ENCODE peak calls at places on chromosome 18, in nine cellular contexts. S is heart right ventricle, X is retinal pigment epithelial cell, G is fibroblast of lung, V is coronary artery, A is adrenal gland, D is endothelial cell of umbilical vein, N is uterus, M is sigmoid colon. R is an unnamed sample.

GRCh38 chr18:4356929-4357328 is 98.2 kb downstream of the DLGAP1 start:
- DNase-seq in N (no peak), G (no peak), D (no peak), V (no peak), A (no peak), M (no peak), X (no peak), S (no peak), R (no peak)

GRCh38 chr18:26436176-26437031 is 111.9 kb downstream of the KCTD1 start:
- DNase-seq in A (no peak), S (no peak), G (peak), V (no peak), D (no peak), X (no peak), M (no peak), N (no peak), R (peak)

GRCh38 chr18:59848002-59848401 is 51.8 kb upstream of the PMAIP1 start:
- DNase-seq in G (no peak), D (no peak), N (no peak), S (no peak), V (no peak), X (no peak), A (no peak), M (no peak), R (no peak)

GRCh38 chr18:68797901-68798300 is at the start of gene CCDC102B:
- DNase-seq in N (no peak), V (no peak), D (peak), M (no peak), A (no peak), G (peak), X (no peak), S (no peak), R (peak)

GRCh38 chr18:31246460-31246859 is 71.5 kb upstream of the DSG1 start:
- DNase-seq in D (no peak), S (no peak), V (no peak), X (no peak), M (no peak), N (no peak), G (no peak), A (no peak), R (no peak)

GRCh38 chr18:42413870-42414269 is 458.8 kb downstream of the PIK3C3 start:
- DNase-seq in S (no peak), X (no peak), M (no peak), A (no peak), V (no peak), G (peak), N (no peak), D (no peak), R (no peak)

GRCh38 chr18:10465157-10465990 is 10.9 kb downstream of the APCDD1 start:
- DNase-seq in N (no peak), X (no peak), S (no peak), M (no peak), V (no peak), G (no peak), D (no peak), A (no peak), R (no peak)

GRCh38 chr18:37393221-37393828 is 172.3 kb downstream of the CELF4 start:
- DNase-seq in D (no peak), G (no peak), M (no peak), X (no peak), A (no peak), S (no peak), V (no peak), N (no peak), R (no peak)

GRCh38 chr18:58580623-58581022 is 48.3 kb downstream of the ALPK2 start:
- DNase-seq in S (no peak), A (no peak), X (no peak), G (peak), M (no peak), N (no peak), V (no peak), D (no peak), R (peak)

GRCh38 chr18:27175914-27176313 is 9.2 kb downstream of the CHST9 start:
- DNase-seq in D (no peak), X (no peak), G (no peak), V (no peak), A (no peak), N (no peak), S (no peak), M (no peak), R (no peak)

GRCh38 chr18:63700501-63700900 is 2.3 kb upstream of the SERPINB11 start:
- DNase-seq in X (no peak), G (no peak), M (no peak), S (no peak), A (no peak), V (no peak), N (no peak), D (no peak), R (no peak)

GRCh38 chr18:48667276-48668254 is 128.7 kb downstream of the CTIF start:
- DNase-seq in M (no peak), D (no peak), X (no peak), V (no peak), N (no peak), A (peak), G (peak), S (no peak), R (no peak)
- TF ChIP-seq CTCF in M (no peak), D (peak), X (peak), V (no peak), N (no peak), A (peak), G (no peak), S (peak), R (peak)

DNA sequence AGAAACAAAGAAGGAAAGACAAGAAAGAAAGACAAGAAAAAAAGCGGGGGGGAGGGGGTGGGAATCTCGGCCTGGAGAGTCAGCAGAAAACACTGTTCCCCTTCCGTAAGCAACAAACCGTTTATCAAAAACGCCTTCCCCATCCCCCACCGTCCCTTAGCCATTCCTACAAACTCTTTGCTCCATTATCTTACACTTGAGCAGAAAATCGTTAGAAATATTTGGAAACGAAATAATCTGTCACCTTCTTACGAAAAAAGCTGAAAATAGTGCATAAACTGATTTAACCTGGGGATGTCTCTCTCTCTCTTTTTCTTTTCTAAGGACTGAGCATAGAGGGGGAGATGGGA is 3.2 kb downstream of the PTGR3 start:
- DNase-seq in V (no peak), N (no peak), M (no peak), A (no peak), D (no peak), X (no peak), S (no peak), G (no peak), R (no peak)
- H3K4me3 ChIP-seq in V (no peak), N (peak), M (peak), A (peak), D (no peak), X (peak), S (no peak), G (peak), R (peak)

GRCh38 chr18:50350699-50351098 is 24.1 kb upstream of the SKA1 start:
- DNase-seq in S (no peak), X (no peak), N (no peak), A (no peak), D (no peak), G (no peak), V (no peak), M (no peak), R (no peak)

GRCh38 chr18:50359806-50360205 is 15.0 kb upstream of the SKA1 start:
- DNase-seq in A (no peak), N (no peak), V (no peak), X (no peak), D (no peak), S (no peak), M (no peak), G (no peak), R (no peak)

GRCh38 chr18:50358844-50359243 is 16.0 kb upstream of the SKA1 start:
- DNase-seq in A (no peak), S (no peak), X (no peak), M (no peak), N (no peak), V (no peak), D (no peak), G (no peak), R (no peak)

GRCh38 chr18:50356036-50356945 is 18.6 kb upstream of the SKA1 start:
- DNase-seq in M (no peak), N (no peak), S (no peak), D (peak), A (no peak), V (no peak), G (no peak), X (no peak), R (no peak)
- TF ChIP-seq CTCF in M (no peak), N (no peak), S (no peak), D (no peak), A (no peak), V (no peak), G (no peak), X (no peak), R (peak)

GRCh38 chr18:72541871-72542690 is 2.1 kb downstream of the CBLN2 start:
- DNase-seq in S (no peak), G (no peak), N (no peak), X (no peak), M (no peak), D (no peak), A (no peak), V (no peak), R (no peak)
- H3K4me3 ChIP-seq in S (no peak), G (no peak), N (no peak), X (peak), M (peak), D (no peak), A (no peak), V (peak), R (no peak)

R was measured in AG09309.